ENCODE peak calls at places on chromosomes 7 and 10, in four cellular contexts. H is HL-60, A is GM12878, I is K562. L is an unnamed sample.

GRCh38 chr10:5413012-5413938 is 918 bp downstream of the NET1 start:
- DNase-seq in H (no peak), A (no peak), I (no peak), L (no peak)

GRCh38 chr7:96719164-96719563 is 9.5 kb upstream of the SEM1 start:
- DNase-seq in H (no peak), A (no peak), I (no peak), L (no peak)

GRCh38 chr10:21943633-21944265 is 59.8 kb downstream of the DNAJC1 start:
- DNase-seq in H (peak), A (no peak), I (no peak), L (no peak)

GRCh38 chr7:29038463-29038862 is 80.3 kb upstream of the TRIL start:
- DNase-seq in H (no peak), A (no peak), I (no peak), L (no peak)

GRCh38 chr7:84291756-84292155 is 97.2 kb upstream of the SEMA3A start:
- DNase-seq in H (no peak), A (no peak), I (no peak), L (no peak)

GRCh38 chr10:26441491-26442214 is 3.5 kb downstream of the APBB1IP start:
- DNase-seq in H (no peak), A (no peak), I (no peak), L (no peak)

GRCh38 chr7:151682831-151683614 is 163.3 kb upstream of the RHEB start:
- DNase-seq in H (no peak), A (no peak), I (no peak), L (no peak)

GRCh38 chr10:43258032-43258921 is 8.6 kb downstream of the RASGEF1A start:
- DNase-seq in H (no peak), A (no peak), I (no peak), L (no peak)

GRCh38 chr10:86971146-86971991 is 3.1 kb downstream of the ADIRF start:
- DNase-seq in H (peak), A (peak), I (no peak), L (peak)

GRCh38 chr10:119025776-119026175 is 3.7 kb upstream of the NANOS1 start:
- DNase-seq in H (no peak), A (no peak), I (no peak), L (no peak)

GRCh38 chr10:119025336-119025735 is 4.2 kb upstream of the NANOS1 start:
- DNase-seq in H (no peak), A (no peak), I (no peak), L (no peak)

GRCh38 chr10:119024882-119025281 is 4.6 kb upstream of the NANOS1 start:
- DNase-seq in H (no peak), A (no peak), I (no peak), L (no peak)

GRCh38 chr10:119022846-119023552 is 6.5 kb upstream of the NANOS1 start:
- DNase-seq in H (no peak), A (no peak), I (no peak), L (no peak)

GRCh38 chr10:119023553-119023868 is 6.0 kb upstream of the NANOS1 start:
- DNase-seq in H (no peak), A (no peak), I (no peak), L (no peak)
- TF ChIP-seq SPI1 in H (no peak), A (no peak), I (no peak), L (no peak)

GRCh38 chr7:69790915-69791473 is 192.7 kb downstream of the AUTS2 start:
- DNase-seq in H (no peak), A (no peak), I (no peak), L (no peak)
- TF ChIP-seq SPI1 in H (no peak), A (no peak), I (no peak), L (no peak)

DNA sequence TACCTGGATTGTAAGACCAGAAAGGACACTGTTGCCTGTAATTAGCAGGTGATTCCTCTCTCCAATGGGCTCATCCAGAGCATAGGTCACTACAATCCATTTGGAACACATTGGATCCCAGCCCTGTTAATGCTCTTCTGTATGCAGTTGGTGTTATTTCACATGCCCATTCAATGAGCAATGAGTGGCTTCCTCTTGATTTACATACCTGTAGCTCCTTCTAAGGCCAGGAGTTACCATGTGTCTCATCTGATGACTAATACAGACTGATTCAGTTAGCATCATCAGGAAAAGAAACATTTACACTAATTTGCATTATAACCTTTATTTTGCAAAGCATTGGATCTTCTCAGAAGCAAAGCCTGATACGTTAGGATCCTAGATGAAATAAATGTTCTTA is 83.1 kb upstream of the NPVF start:
- DNase-seq in H (no peak), A (no peak), I (no peak), L (no peak)
- TF ChIP-seq SPI1 in H (no peak), A (no peak), I (no peak), L (no peak)

GRCh38 chr10:1673568-1674345 is 63.6 kb downstream of the ADARB2 start:
- DNase-seq in H (no peak), A (no peak), I (no peak), L (no peak)

GRCh38 chr10:1678084-1678483 is 59.2 kb downstream of the ADARB2 start:
- DNase-seq in H (no peak), A (no peak), I (no peak), L (no peak)

GRCh38 chr10:1679821-1680650 is 57.3 kb downstream of the ADARB2 start:
- DNase-seq in H (no peak), A (no peak), I (no peak), L (no peak)

GRCh38 chr10:1674501-1674900 is 62.8 kb downstream of the ADARB2 start:
- DNase-seq in H (no peak), A (peak), I (no peak), L (no peak)

GRCh38 chr10:1677307-1677939 is 59.9 kb downstream of the ADARB2 start:
- DNase-seq in H (no peak), A (no peak), I (no peak), L (no peak)
- TF ChIP-seq SPI1 in H (no peak), A (no peak), I (no peak), L (no peak)

GRCh38 chr10:14585287-14586193 is 189.2 kb downstream of the FAM107B start:
- DNase-seq in H (no peak), A (no peak), I (no peak), L (no peak)
- TF ChIP-seq SPI1 in H (no peak), A (no peak), I (no peak), L (no peak)

GRCh38 chr7:24706211-24707165 is 50.8 kb downstream of the GSDME start:
- DNase-seq in H (no peak), A (no peak), I (no peak), L (no peak)
- TF ChIP-seq SPI1 in H (no peak), A (no peak), I (no peak), L (no peak)

GRCh38 chr10:116892873-116893685 is 43.8 kb downstream of the ENO4 start:
- DNase-seq in H (no peak), A (no peak), I (no peak), L (no peak)
- TF ChIP-seq SPI1 in H (no peak), A (no peak), I (no peak), L (no peak)

GRCh38 chr7:157909370-157909769 is 572.6 kb downstream of the DNAJB6 start:
- DNase-seq in H (no peak), A (no peak), I (no peak), L (no peak)
- TF ChIP-seq SPI1 in H (no peak), A (no peak), I (no peak), L (no peak)